ENCODE peak calls at places on chromosomes 7 and 10, in four cellular contexts. N, W, B and O are unnamed samples.

GRCh38 chr10:35328404-35329037 is 7.8 kb upstream of the CCNY start:
- DNase-seq in B (peak), N (no peak), W (no peak), O (no peak)

GRCh38 chr7:108335264-108335918 is 120.8 kb downstream of the NRCAM start:
- DNase-seq in B (no peak), N (no peak), W (no peak), O (no peak)

GRCh38 chr10:119542357-119542989 is at the start of gene RGS10:
- DNase-seq in B (peak), W (peak), N (peak), O (peak)

GRCh38 chr10:76356557-76356956 is 925.1 kb downstream of the LRMDA start:
- DNase-seq in B (peak), W (no peak), N (no peak), O (no peak)

GRCh38 chr7:128409435-128410091 is at the start of gene IMPDH1:
- DNase-seq in B (peak), W (peak), N (peak), O (peak)

GRCh38 chr7:135240446-135240845 is 6.8 kb downstream of the STRA8 start:
- DNase-seq in W (no peak), N (no peak), B (no peak), O (no peak)

GRCh38 chr10:114684822-114685209 is 26.7 kb upstream of the ABLIM1 start:
- DNase-seq in W (no peak), B (peak), N (no peak), O (no peak)

GRCh38 chr7:24340727-24341126 is 56.7 kb downstream of the NPY start:
- DNase-seq in W (no peak), N (no peak), B (no peak), O (no peak)

GRCh38 chr7:16765436-16765859 is 11.9 kb downstream of the TSPAN13 start:
- DNase-seq in N (no peak), W (no peak), B (no peak), O (no peak)

GRCh38 chr7:26022578-26022977 is 129.4 kb upstream of the NFE2L3 start:
- DNase-seq in N (no peak), W (no peak), B (no peak), O (no peak)

GRCh38 chr10:3412646-3413045 is 240.1 kb upstream of the PITRM1 start:
- DNase-seq in B (no peak), W (no peak), N (no peak), O (no peak)

GRCh38 chr7:44282601-44283171 is 42.7 kb downstream of the CAMK2B start:
- DNase-seq in B (no peak), N (peak), W (no peak), O (no peak)

GRCh38 chr10:79379512-79380124 is 32.3 kb downstream of the PPIF start:
- DNase-seq in N (peak), W (no peak), B (no peak), O (no peak)

GRCh38 chr10:16822027-16822426 is 4.8 kb upstream of the RSU1 start:
- DNase-seq in B (no peak), N (no peak), W (no peak), O (no peak)